ENCODE peak calls at places on chromosomes 2 and 18, in nine cellular contexts. One of them, this sample, is unnamed.

GRCh38 chr18:79458131-79458838 is 62.6 kb downstream of the NFATC1 start:
- DNase-seq in body of pancreas: peak
- DNase-seq in neural crest cell: peak
- DNase-seq in AG04450: peak
- DNase-seq in activated T-helper 1 cell treated with anti-CD3 and anti-CD28 coated beads, Interleukin-2, amount 50 U/mL, for 16 hours: no peak
- DNase-seq in heart left ventricle: peak
- DNase-seq in MM.1S: no peak
- DNase-seq in IMR-90: peak
- DNase-seq in GM10248: no peak
- DNase-seq in this sample: no peak

GRCh38 chr2:53234548-53234903 is 533.1 kb upstream of the CHAC2 start:
- DNase-seq in body of pancreas: no peak
- DNase-seq in neural crest cell: no peak
- DNase-seq in AG04450: peak
- DNase-seq in activated T-helper 1 cell treated with anti-CD3 and anti-CD28 coated beads, Interleukin-2, amount 50 U/mL, for 16 hours: no peak
- DNase-seq in heart left ventricle: no peak
- DNase-seq in MM.1S: no peak
- DNase-seq in IMR-90: peak
- DNase-seq in GM10248: no peak
- DNase-seq in this sample: peak

GRCh38 chr2:111671426-111672150 is 212.4 kb downstream of the ANAPC1 start:
- DNase-seq in body of pancreas: no peak
- DNase-seq in neural crest cell: no peak
- DNase-seq in AG04450: no peak
- DNase-seq in activated T-helper 1 cell treated with anti-CD3 and anti-CD28 coated beads, Interleukin-2, amount 50 U/mL, for 16 hours: no peak
- DNase-seq in heart left ventricle: peak
- DNase-seq in MM.1S: peak
- DNase-seq in IMR-90: no peak
- DNase-seq in GM10248: no peak
- DNase-seq in this sample: no peak

GRCh38 chr2:239153806-239154591 is 246.8 kb downstream of the HDAC4 start:
- DNase-seq in body of pancreas: no peak
- DNase-seq in neural crest cell: no peak
- DNase-seq in AG04450: no peak
- DNase-seq in activated T-helper 1 cell treated with anti-CD3 and anti-CD28 coated beads, Interleukin-2, amount 50 U/mL, for 16 hours: no peak
- DNase-seq in heart left ventricle: no peak
- DNase-seq in MM.1S: no peak
- DNase-seq in IMR-90: no peak
- DNase-seq in GM10248: no peak
- DNase-seq in this sample: no peak

GRCh38 chr18:46419391-46420141 is 237.5 kb downstream of the LOXHD1 start:
- DNase-seq in body of pancreas: no peak
- DNase-seq in neural crest cell: no peak
- DNase-seq in AG04450: no peak
- DNase-seq in activated T-helper 1 cell treated with anti-CD3 and anti-CD28 coated beads, Interleukin-2, amount 50 U/mL, for 16 hours: no peak
- DNase-seq in heart left ventricle: no peak
- DNase-seq in MM.1S: no peak
- DNase-seq in IMR-90: no peak
- DNase-seq in GM10248: no peak
- DNase-seq in this sample: no peak

GRCh38 chr2:30689496-30690125 is 117.6 kb downstream of the CAPN13 start:
- DNase-seq in body of pancreas: no peak
- DNase-seq in neural crest cell: no peak
- DNase-seq in AG04450: no peak
- DNase-seq in activated T-helper 1 cell treated with anti-CD3 and anti-CD28 coated beads, Interleukin-2, amount 50 U/mL, for 16 hours: no peak
- DNase-seq in heart left ventricle: no peak
- DNase-seq in MM.1S: no peak
- DNase-seq in IMR-90: no peak
- DNase-seq in GM10248: no peak
- DNase-seq in this sample: no peak

GRCh38 chr2:39069890-39070289 is 51.0 kb downstream of the SOS1 start:
- DNase-seq in body of pancreas: no peak
- DNase-seq in neural crest cell: no peak
- DNase-seq in AG04450: no peak
- DNase-seq in activated T-helper 1 cell treated with anti-CD3 and anti-CD28 coated beads, Interleukin-2, amount 50 U/mL, for 16 hours: no peak
- DNase-seq in heart left ventricle: no peak
- DNase-seq in MM.1S: no peak
- DNase-seq in IMR-90: no peak
- DNase-seq in GM10248: no peak
- DNase-seq in this sample: no peak

GRCh38 chr18:7646174-7646886 is 79.2 kb downstream of the PTPRM start:
- DNase-seq in body of pancreas: no peak
- DNase-seq in neural crest cell: no peak
- DNase-seq in AG04450: no peak
- DNase-seq in activated T-helper 1 cell treated with anti-CD3 and anti-CD28 coated beads, Interleukin-2, amount 50 U/mL, for 16 hours: no peak
- DNase-seq in heart left ventricle: no peak
- DNase-seq in MM.1S: no peak
- DNase-seq in IMR-90: no peak
- DNase-seq in GM10248: no peak
- DNase-seq in this sample: no peak

GRCh38 chr2:170771049-170771937 is 1.1 kb downstream of the ERICH2 start:
- DNase-seq in body of pancreas: no peak
- DNase-seq in neural crest cell: no peak
- DNase-seq in AG04450: no peak
- DNase-seq in activated T-helper 1 cell treated with anti-CD3 and anti-CD28 coated beads, Interleukin-2, amount 50 U/mL, for 16 hours: no peak
- DNase-seq in heart left ventricle: no peak
- DNase-seq in MM.1S: no peak
- DNase-seq in IMR-90: peak
- DNase-seq in GM10248: no peak
- DNase-seq in this sample: peak

GRCh38 chr2:239765911-239766310 is 259.2 kb downstream of the NDUFA10 start:
- DNase-seq in body of pancreas: no peak
- DNase-seq in neural crest cell: no peak
- DNase-seq in AG04450: no peak
- DNase-seq in activated T-helper 1 cell treated with anti-CD3 and anti-CD28 coated beads, Interleukin-2, amount 50 U/mL, for 16 hours: no peak
- DNase-seq in heart left ventricle: no peak
- DNase-seq in MM.1S: no peak
- DNase-seq in IMR-90: no peak
- DNase-seq in GM10248: no peak
- DNase-seq in this sample: no peak

GRCh38 chr2:105746177-105747080 is 1.7 kb downstream of the NCK2 start:
- DNase-seq in body of pancreas: peak
- DNase-seq in neural crest cell: no peak
- DNase-seq in AG04450: no peak
- DNase-seq in activated T-helper 1 cell treated with anti-CD3 and anti-CD28 coated beads, Interleukin-2, amount 50 U/mL, for 16 hours: peak
- DNase-seq in heart left ventricle: peak
- DNase-seq in MM.1S: peak
- DNase-seq in IMR-90: no peak
- DNase-seq in GM10248: peak
- DNase-seq in this sample: no peak

GRCh38 chr2:12155308-12156061 is 409.1 kb downstream of the LPIN1 start:
- DNase-seq in body of pancreas: no peak
- DNase-seq in neural crest cell: no peak
- DNase-seq in AG04450: peak
- DNase-seq in activated T-helper 1 cell treated with anti-CD3 and anti-CD28 coated beads, Interleukin-2, amount 50 U/mL, for 16 hours: no peak
- DNase-seq in heart left ventricle: peak
- DNase-seq in MM.1S: no peak
- DNase-seq in IMR-90: peak
- DNase-seq in GM10248: no peak
- DNase-seq in this sample: peak

GRCh38 chr2:131016826-131017596 is 76.2 kb downstream of the FAM168B start:
- DNase-seq in body of pancreas: no peak
- DNase-seq in neural crest cell: no peak
- DNase-seq in AG04450: no peak
- DNase-seq in activated T-helper 1 cell treated with anti-CD3 and anti-CD28 coated beads, Interleukin-2, amount 50 U/mL, for 16 hours: no peak
- DNase-seq in heart left ventricle: no peak
- DNase-seq in MM.1S: no peak
- DNase-seq in IMR-90: peak
- DNase-seq in GM10248: no peak
- DNase-seq in this sample: peak

GRCh38 chr2:1907283-1907682 is 163.0 kb upstream of the PXDN start:
- DNase-seq in body of pancreas: no peak
- DNase-seq in neural crest cell: no peak
- DNase-seq in AG04450: no peak
- DNase-seq in activated T-helper 1 cell treated with anti-CD3 and anti-CD28 coated beads, Interleukin-2, amount 50 U/mL, for 16 hours: no peak
- DNase-seq in heart left ventricle: no peak
- DNase-seq in MM.1S: no peak
- DNase-seq in IMR-90: no peak
- DNase-seq in GM10248: no peak
- DNase-seq in this sample: no peak

GRCh38 chr18:9539938-9540337 is 64.6 kb downstream of the RALBP1 start:
- DNase-seq in body of pancreas: no peak
- DNase-seq in neural crest cell: no peak
- DNase-seq in AG04450: no peak
- DNase-seq in activated T-helper 1 cell treated with anti-CD3 and anti-CD28 coated beads, Interleukin-2, amount 50 U/mL, for 16 hours: no peak
- DNase-seq in heart left ventricle: no peak
- DNase-seq in MM.1S: no peak
- DNase-seq in IMR-90: no peak
- DNase-seq in GM10248: no peak
- DNase-seq in this sample: no peak

GRCh38 chr2:7111626-7112025 is 194.4 kb downstream of the RNF144A start:
- DNase-seq in body of pancreas: no peak
- DNase-seq in neural crest cell: no peak
- DNase-seq in AG04450: no peak
- DNase-seq in activated T-helper 1 cell treated with anti-CD3 and anti-CD28 coated beads, Interleukin-2, amount 50 U/mL, for 16 hours: no peak
- DNase-seq in heart left ventricle: no peak
- DNase-seq in MM.1S: peak
- DNase-seq in IMR-90: no peak
- DNase-seq in GM10248: no peak
- DNase-seq in this sample: no peak

GRCh38 chr2:130791617-130791939 is 36.2 kb downstream of the AMER3 start:
- DNase-seq in body of pancreas: no peak
- DNase-seq in neural crest cell: no peak
- DNase-seq in AG04450: no peak
- DNase-seq in activated T-helper 1 cell treated with anti-CD3 and anti-CD28 coated beads, Interleukin-2, amount 50 U/mL, for 16 hours: no peak
- DNase-seq in heart left ventricle: no peak
- DNase-seq in MM.1S: peak
- DNase-seq in IMR-90: no peak
- DNase-seq in GM10248: no peak
- DNase-seq in this sample: no peak

GRCh38 chr2:170005702-170006101 is 172.2 kb upstream of the MYO3B start:
- DNase-seq in body of pancreas: no peak
- DNase-seq in neural crest cell: no peak
- DNase-seq in AG04450: no peak
- DNase-seq in activated T-helper 1 cell treated with anti-CD3 and anti-CD28 coated beads, Interleukin-2, amount 50 U/mL, for 16 hours: no peak
- DNase-seq in heart left ventricle: no peak
- DNase-seq in MM.1S: no peak
- DNase-seq in IMR-90: no peak
- DNase-seq in GM10248: no peak
- DNase-seq in this sample: no peak

GRCh38 chr18:35497006-35497333 is 790 bp downstream of the INO80C start:
- DNase-seq in body of pancreas: peak
- DNase-seq in neural crest cell: peak
- DNase-seq in AG04450: no peak
- DNase-seq in activated T-helper 1 cell treated with anti-CD3 and anti-CD28 coated beads, Interleukin-2, amount 50 U/mL, for 16 hours: no peak
- DNase-seq in heart left ventricle: no peak
- DNase-seq in MM.1S: no peak
- DNase-seq in IMR-90: peak
- DNase-seq in GM10248: no peak
- DNase-seq in this sample: no peak

GRCh38 chr18:11366410-11366809 is 217.0 kb upstream of the PIEZO2 start:
- DNase-seq in body of pancreas: no peak
- DNase-seq in neural crest cell: no peak
- DNase-seq in AG04450: no peak
- DNase-seq in activated T-helper 1 cell treated with anti-CD3 and anti-CD28 coated beads, Interleukin-2, amount 50 U/mL, for 16 hours: no peak
- DNase-seq in heart left ventricle: peak
- DNase-seq in MM.1S: no peak
- DNase-seq in IMR-90: peak
- DNase-seq in GM10248: no peak
- DNase-seq in this sample: peak

GRCh38 chr2:213119061-213119809 is 32.2 kb downstream of the IKZF2 start:
- DNase-seq in body of pancreas: no peak
- DNase-seq in neural crest cell: no peak
- DNase-seq in AG04450: peak
- DNase-seq in activated T-helper 1 cell treated with anti-CD3 and anti-CD28 coated beads, Interleukin-2, amount 50 U/mL, for 16 hours: no peak
- DNase-seq in heart left ventricle: no peak
- DNase-seq in MM.1S: no peak
- DNase-seq in IMR-90: peak
- DNase-seq in GM10248: peak
- DNase-seq in this sample: peak

GRCh38 chr18:54269924-54270844 is 867 bp downstream of the POLI start:
- DNase-seq in body of pancreas: peak
- DNase-seq in neural crest cell: no peak
- DNase-seq in AG04450: no peak
- DNase-seq in activated T-helper 1 cell treated with anti-CD3 and anti-CD28 coated beads, Interleukin-2, amount 50 U/mL, for 16 hours: peak
- DNase-seq in heart left ventricle: no peak
- DNase-seq in MM.1S: peak
- DNase-seq in IMR-90: peak
- DNase-seq in GM10248: peak
- DNase-seq in this sample: no peak

GRCh38 chr2:231617059-231617926 is 24.6 kb downstream of the TEX44 start:
- DNase-seq in body of pancreas: no peak
- DNase-seq in neural crest cell: no peak
- DNase-seq in AG04450: no peak
- DNase-seq in activated T-helper 1 cell treated with anti-CD3 and anti-CD28 coated beads, Interleukin-2, amount 50 U/mL, for 16 hours: no peak
- DNase-seq in heart left ventricle: no peak
- DNase-seq in MM.1S: no peak
- DNase-seq in IMR-90: peak
- DNase-seq in GM10248: no peak
- DNase-seq in this sample: no peak

GRCh38 chr18:46335551-46336059 is 231.4 kb downstream of the HAUS1 start:
- DNase-seq in body of pancreas: no peak
- DNase-seq in neural crest cell: peak
- DNase-seq in AG04450: no peak
- DNase-seq in activated T-helper 1 cell treated with anti-CD3 and anti-CD28 coated beads, Interleukin-2, amount 50 U/mL, for 16 hours: no peak
- DNase-seq in heart left ventricle: no peak
- DNase-seq in MM.1S: no peak
- DNase-seq in IMR-90: no peak
- DNase-seq in GM10248: no peak
- DNase-seq in this sample: peak

GRCh38 chr2:181573140-181573736 is 83.7 kb downstream of the CERKL start:
- DNase-seq in body of pancreas: no peak
- DNase-seq in neural crest cell: no peak
- DNase-seq in AG04450: no peak
- DNase-seq in activated T-helper 1 cell treated with anti-CD3 and anti-CD28 coated beads, Interleukin-2, amount 50 U/mL, for 16 hours: no peak
- DNase-seq in heart left ventricle: no peak
- DNase-seq in MM.1S: peak
- DNase-seq in IMR-90: peak
- DNase-seq in GM10248: no peak
- DNase-seq in this sample: no peak

GRCh38 chr2:10885479-10885863 is 26.3 kb upstream of the KCNF1 start:
- DNase-seq in body of pancreas: no peak
- DNase-seq in neural crest cell: no peak
- DNase-seq in AG04450: no peak
- DNase-seq in activated T-helper 1 cell treated with anti-CD3 and anti-CD28 coated beads, Interleukin-2, amount 50 U/mL, for 16 hours: no peak
- DNase-seq in heart left ventricle: no peak
- DNase-seq in MM.1S: no peak
- DNase-seq in IMR-90: no peak
- DNase-seq in GM10248: no peak
- DNase-seq in this sample: no peak

GRCh38 chr18:44839239-44839666 is 158.6 kb downstream of the SETBP1 start:
- DNase-seq in body of pancreas: peak
- DNase-seq in neural crest cell: no peak
- DNase-seq in AG04450: no peak
- DNase-seq in activated T-helper 1 cell treated with anti-CD3 and anti-CD28 coated beads, Interleukin-2, amount 50 U/mL, for 16 hours: peak
- DNase-seq in heart left ventricle: peak
- DNase-seq in MM.1S: peak
- DNase-seq in IMR-90: peak
- DNase-seq in GM10248: peak
- DNase-seq in this sample: no peak

GRCh38 chr2:138964413-138964812 is 184.2 kb upstream of the NXPH2 start:
- DNase-seq in body of pancreas: no peak
- DNase-seq in neural crest cell: no peak
- DNase-seq in AG04450: no peak
- DNase-seq in activated T-helper 1 cell treated with anti-CD3 and anti-CD28 coated beads, Interleukin-2, amount 50 U/mL, for 16 hours: no peak
- DNase-seq in heart left ventricle: no peak
- DNase-seq in MM.1S: no peak
- DNase-seq in IMR-90: no peak
- DNase-seq in GM10248: no peak
- DNase-seq in this sample: no peak

GRCh38 chr2:218030409-218031195 is 27.8 kb upstream of the TNS1 start:
- DNase-seq in body of pancreas: no peak
- DNase-seq in neural crest cell: no peak
- DNase-seq in AG04450: no peak
- DNase-seq in activated T-helper 1 cell treated with anti-CD3 and anti-CD28 coated beads, Interleukin-2, amount 50 U/mL, for 16 hours: no peak
- DNase-seq in heart left ventricle: no peak
- DNase-seq in MM.1S: no peak
- DNase-seq in IMR-90: no peak
- DNase-seq in GM10248: peak
- DNase-seq in this sample: no peak

GRCh38 chr18:10225300-10225699 is 229.1 kb upstream of the APCDD1 start:
- DNase-seq in body of pancreas: no peak
- DNase-seq in neural crest cell: no peak
- DNase-seq in AG04450: no peak
- DNase-seq in activated T-helper 1 cell treated with anti-CD3 and anti-CD28 coated beads, Interleukin-2, amount 50 U/mL, for 16 hours: no peak
- DNase-seq in heart left ventricle: no peak
- DNase-seq in MM.1S: no peak
- DNase-seq in IMR-90: no peak
- DNase-seq in GM10248: no peak
- DNase-seq in this sample: no peak

GRCh38 chr2:126975671-126976655 is 77.3 kb downstream of the TEX51 start:
- DNase-seq in body of pancreas: no peak
- DNase-seq in neural crest cell: no peak
- DNase-seq in AG04450: no peak
- DNase-seq in activated T-helper 1 cell treated with anti-CD3 and anti-CD28 coated beads, Interleukin-2, amount 50 U/mL, for 16 hours: no peak
- DNase-seq in heart left ventricle: no peak
- DNase-seq in MM.1S: no peak
- DNase-seq in IMR-90: no peak
- DNase-seq in GM10248: no peak
- DNase-seq in this sample: no peak